ENCODE peak calls at places on chromosomes 7 and 10, in five cellular contexts. C, J, B, O and Z are unnamed samples.

GRCh38 chr10:119441151-119441821 is 101.2 kb downstream of the RGS10 start:
- DNase-seq in B (no peak), C (peak), O (no peak), J (no peak), Z (no peak)

GRCh38 chr10:77350711-77351119 is 286.9 kb downstream of the KCNMA1 start:
- DNase-seq in C (peak), O (peak), J (peak), B (peak), Z (no peak)

GRCh38 chr10:30188101-30188500 is 128.7 kb upstream of the JCAD start:
- DNase-seq in J (no peak), B (no peak), O (no peak), C (peak), Z (no peak)

GRCh38 chr7:77538186-77538907 is 1.3 kb downstream of the PTPN12 start:
- DNase-seq in O (peak), J (peak), B (peak), C (peak), Z (peak)

GRCh38 chr7:34497153-34497777 is 160.8 kb upstream of the NPSR1 start:
- DNase-seq in C (no peak), O (peak), B (no peak), J (no peak), Z (no peak)

GRCh38 chr7:137443616-137444015 is 100.1 kb upstream of the PTN start:
- DNase-seq in B (no peak), J (no peak), O (no peak), C (no peak), Z (no peak)

GRCh38 chr10:69391158-69391557 is 25.6 kb downstream of the TACR2 start:
- DNase-seq in B (no peak), O (no peak), J (no peak), C (no peak), Z (peak)

GRCh38 chr7:101731502-101732084 is 85.8 kb upstream of the CUX1 start:
- DNase-seq in B (no peak), O (no peak), J (no peak), C (no peak), Z (peak)

GRCh38 chr10:100654835-100655759 is 90.3 kb upstream of the PAX2 start:
- DNase-seq in B (no peak), J (no peak), C (no peak), O (peak), Z (no peak)

GRCh38 chr10:91159254-91159783 is 61.1 kb upstream of the PCGF5 start:
- DNase-seq in C (no peak), O (no peak), J (no peak), B (no peak), Z (no peak)

GRCh38 chr10:132451506-132452215 is 54.7 kb downstream of the PWWP2B start:
- DNase-seq in J (peak), O (peak), B (no peak), C (no peak), Z (no peak)

GRCh38 chr10:102579206-102579790 is 65.0 kb upstream of the TRIM8 start:
- DNase-seq in B (no peak), O (no peak), J (no peak), C (no peak), Z (no peak)

GRCh38 chr7:116271980-116272886 is 61.9 kb downstream of the TES start:
- DNase-seq in J (no peak), O (no peak), B (peak), C (peak), Z (peak)

DNA sequence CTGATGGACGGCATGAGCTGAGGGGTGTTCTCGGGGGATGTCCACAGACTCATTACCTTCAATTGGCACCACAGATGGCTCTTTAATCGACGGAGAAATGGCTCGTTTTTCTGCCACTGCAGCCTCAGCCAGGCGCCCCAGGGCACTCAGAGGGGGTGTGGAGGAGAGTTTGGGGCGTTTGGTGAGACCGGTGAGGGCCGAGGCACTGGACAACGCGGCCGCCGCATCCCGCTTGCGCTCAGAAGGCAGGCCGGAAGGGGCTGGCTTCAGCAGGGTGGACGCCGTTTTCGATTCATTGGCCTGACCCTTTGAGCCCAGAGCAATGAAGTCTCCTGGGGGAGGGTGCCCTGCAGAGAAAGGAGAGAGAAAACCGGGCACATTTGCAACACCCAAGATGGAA is 1.3 kb downstream of the INTS1 start:
- DNase-seq in C (no peak), O (no peak), J (no peak), B (no peak), Z (no peak)
- H3K4me3 ChIP-seq in C (peak), O (peak), J (peak), B (no peak), Z (no peak)

DNA sequence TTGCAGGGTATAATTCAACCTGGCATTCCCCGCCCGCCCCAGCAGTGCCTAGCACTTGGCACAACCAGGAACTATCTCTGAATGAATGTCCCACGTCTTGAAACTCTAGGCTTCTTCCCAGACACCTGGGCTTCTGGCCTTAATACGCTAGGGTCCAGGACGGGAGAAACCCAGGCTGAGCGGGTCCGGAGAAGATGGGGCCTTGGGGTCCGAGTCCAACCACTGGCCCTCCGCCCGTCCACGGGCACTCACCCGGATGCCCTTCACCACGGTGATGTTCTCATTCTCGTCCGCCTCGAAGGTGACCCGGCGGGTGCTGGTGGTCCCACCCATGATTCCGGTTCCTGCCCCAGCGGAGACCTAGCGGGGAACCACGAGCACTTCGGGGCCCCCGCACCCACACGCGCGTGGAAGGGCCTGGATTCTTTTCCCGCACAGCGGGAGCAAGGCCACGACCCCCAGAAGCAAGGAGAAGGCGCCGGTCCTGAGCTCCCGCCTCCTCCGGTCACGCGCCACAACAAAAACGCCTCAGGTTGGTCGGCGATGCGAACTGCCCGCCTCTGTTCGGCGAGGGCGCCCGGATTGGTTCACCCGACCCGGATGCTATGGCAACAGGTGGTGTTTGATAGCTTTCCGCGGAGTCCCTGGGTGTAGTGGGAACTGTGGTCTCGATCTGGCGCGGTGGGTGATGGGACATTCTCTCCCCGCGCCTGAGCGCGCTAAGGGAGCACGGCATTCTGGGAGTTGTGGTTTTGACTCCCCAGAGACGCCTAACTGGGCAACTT is at the start of gene CHCHD3:
- DNase-seq in B (peak), O (peak), C (peak), J (peak), Z (peak)
- TF ChIP-seq POLR2A in B (no peak), O (peak), C (no peak), J (no peak), Z (no peak)

GRCh38 chr10:124697443-124697836 is 46.7 kb downstream of the FAM53B start:
- DNase-seq in O (no peak), B (no peak), C (no peak), J (no peak), Z (no peak)
- H3K4me3 ChIP-seq in O (no peak), B (no peak), C (no peak), J (no peak), Z (no peak)

GRCh38 chr10:98687685-98688084 is 240.9 kb upstream of the HPS1 start:
- DNase-seq in B (no peak), J (no peak), C (no peak), O (no peak), Z (no peak)

DNA sequence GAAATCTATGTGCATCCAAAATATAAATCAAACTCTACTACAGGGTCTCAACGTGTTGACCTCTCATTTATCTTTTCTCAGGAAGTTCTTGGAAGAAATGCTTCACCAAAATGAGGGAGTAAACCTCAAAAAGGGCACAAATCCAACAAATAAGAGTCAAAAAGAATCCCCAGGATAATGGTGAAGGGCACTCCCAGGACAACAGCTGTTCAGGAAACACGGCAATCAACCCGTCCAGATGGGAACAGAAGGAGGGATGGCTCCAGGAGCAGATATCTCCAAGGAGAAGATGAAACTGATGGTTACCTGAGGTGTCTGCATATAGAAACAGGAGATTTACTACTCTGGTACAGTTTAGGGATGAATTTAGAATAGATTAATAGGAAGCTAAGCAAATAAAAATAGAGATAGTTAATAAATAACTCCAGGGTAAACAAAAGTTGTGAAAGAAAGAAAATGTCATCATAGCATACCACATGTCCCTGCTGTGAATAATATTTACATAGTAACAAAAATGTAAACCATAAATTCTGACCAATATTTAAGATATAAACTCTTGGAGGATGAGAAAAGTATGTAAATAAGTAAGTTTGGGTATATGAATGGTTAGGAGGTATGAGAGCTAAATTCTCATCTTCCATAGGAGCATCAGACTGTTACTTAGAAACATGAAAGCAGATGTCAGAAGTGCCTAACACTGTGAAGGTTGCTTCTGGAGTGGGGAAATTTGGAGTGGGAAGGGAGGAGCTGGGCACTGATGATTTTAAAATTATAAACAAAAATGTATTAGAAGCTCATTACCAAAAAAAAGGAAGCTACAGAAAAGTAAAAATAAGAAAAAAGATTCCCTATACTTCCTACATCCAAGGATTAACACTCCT is 237.5 kb upstream of the HPS1 start:
- DNase-seq in B (no peak), O (no peak), C (no peak), J (no peak), Z (no peak)
- TF ChIP-seq POLR2A in B (no peak), O (no peak), C (no peak), J (no peak), Z (no peak)

DNA sequence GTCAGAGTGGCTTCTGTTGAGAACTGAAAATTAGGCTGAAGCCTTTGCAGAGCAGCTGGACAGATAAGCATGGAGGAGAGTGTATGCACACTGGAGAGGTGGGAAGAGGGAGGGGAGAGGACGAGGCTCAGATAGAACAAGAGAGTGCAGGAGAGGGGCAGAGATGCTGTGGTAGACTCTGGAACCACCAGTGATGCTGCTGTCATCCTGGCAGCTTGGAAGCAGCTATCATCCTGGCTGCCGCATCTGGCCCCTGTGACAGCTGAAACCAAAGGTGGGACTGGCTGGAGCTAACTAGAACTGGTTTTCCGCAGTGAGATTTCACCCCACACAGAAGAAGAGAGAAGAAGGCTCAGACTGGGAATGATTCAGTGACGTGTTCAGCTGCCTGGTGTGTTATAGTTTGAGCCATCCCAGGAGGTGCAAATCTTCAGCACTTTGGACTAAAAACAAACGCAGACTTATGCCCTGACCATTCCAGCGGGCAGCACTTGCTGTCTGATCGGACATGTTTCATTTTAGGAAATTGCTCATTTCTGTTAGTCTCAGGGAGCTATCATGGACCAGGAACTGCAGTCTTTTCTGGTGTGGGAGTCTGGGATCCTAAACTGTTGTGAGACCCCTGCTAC is 38.4 kb downstream of the EEPD1 start:
- DNase-seq in C (peak), B (no peak), O (peak), J (no peak), Z (no peak)
- H3K4me3 ChIP-seq in C (no peak), B (no peak), O (peak), J (no peak), Z (no peak)

GRCh38 chr7:76166404-76167255 is 35.1 kb upstream of the SRRM3 start:
- DNase-seq in O (peak), J (peak), C (peak), B (peak), Z (peak)
- TF ChIP-seq POLR2A in O (peak), J (peak), C (peak), B (peak), Z (no peak)

GRCh38 chr7:37446371-37446770 is 2.3 kb downstream of the ELMO1 start:
- DNase-seq in B (no peak), J (no peak), C (no peak), O (peak), Z (no peak)
- H3K4me3 ChIP-seq in B (no peak), J (no peak), C (no peak), O (no peak), Z (peak)

DNA sequence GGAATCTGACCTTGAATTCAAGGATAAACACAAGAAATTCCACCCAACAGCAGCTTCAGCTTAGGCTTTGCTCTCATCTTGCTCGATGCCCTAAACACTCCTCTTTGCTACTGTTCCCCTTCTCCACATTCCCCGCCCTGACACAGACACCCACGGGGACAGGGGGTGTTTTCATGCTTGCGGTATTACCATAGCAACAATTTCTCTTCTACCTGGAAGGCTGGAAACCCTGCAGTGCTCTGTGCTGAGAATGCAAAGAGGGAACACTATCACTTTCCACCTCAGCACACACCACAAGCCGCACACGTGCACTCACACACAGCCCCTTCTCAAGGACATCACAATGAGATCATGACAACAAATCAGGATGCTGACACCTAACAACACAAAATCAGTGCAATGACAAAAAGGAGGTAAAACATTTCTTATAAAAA is 81.5 kb downstream of the RNF216 start:
- DNase-seq in O (no peak), J (no peak), B (no peak), C (no peak), Z (peak)
- TF ChIP-seq POLR2A in O (no peak), J (no peak), B (no peak), C (no peak), Z (no peak)